ENCODE peak calls at places on chromosome 10, in ten cellular contexts. C, R, J, D, I, A, F, U, H and N are unnamed samples.

GRCh38 chr10:126476256-126476655 is 88.0 kb upstream of the ADAM12 start:
- DNase-seq in R (no peak), C (no peak), F (no peak), H (no peak), U (no peak), J (no peak), A (no peak), I (no peak), D (no peak), N (no peak)

GRCh38 chr10:124267231-124267885 is 151.4 kb downstream of the OAT start:
- DNase-seq in H (no peak), F (no peak), A (no peak), I (no peak), D (no peak), R (peak), U (no peak), C (no peak), J (no peak), N (no peak)

GRCh38 chr10:95248989-95249388 is 41.8 kb downstream of the PDLIM1 start:
- DNase-seq in A (no peak), D (no peak), R (no peak), U (no peak), J (no peak), F (no peak), H (no peak), I (no peak), C (no peak), N (no peak)

GRCh38 chr10:25831138-25831537 is 102.9 kb upstream of the MYO3A start:
- DNase-seq in J (no peak), C (no peak), R (no peak), I (no peak), A (no peak), H (no peak), D (no peak), F (no peak), U (no peak), N (no peak)

GRCh38 chr10:88150338-88150737 is 286.9 kb downstream of the PTEN start:
- DNase-seq in A (no peak), R (peak), F (no peak), I (peak), D (peak), U (no peak), J (no peak), H (no peak), C (no peak), N (no peak)

GRCh38 chr10:59177031-59177861 is 803 bp downstream of the PHYHIPL start:
- DNase-seq in D (peak), U (peak), R (peak), C (peak), I (peak), F (peak), J (no peak), H (peak), A (no peak), N (peak)

GRCh38 chr10:7426349-7426748 is 15.5 kb upstream of the SFMBT2 start:
- DNase-seq in R (no peak), F (no peak), C (no peak), A (no peak), U (no peak), D (no peak), I (no peak), J (no peak), H (no peak), N (no peak)

GRCh38 chr10:27504897-27505457 is 873 bp downstream of the RAB18 start:
- DNase-seq in H (no peak), U (no peak), A (no peak), J (no peak), C (peak), I (peak), R (peak), D (no peak), F (no peak), N (no peak)

GRCh38 chr10:60707841-60708240 is 70.4 kb upstream of the CDK1 start:
- DNase-seq in F (no peak), R (no peak), C (peak), A (no peak), H (no peak), U (no peak), I (no peak), D (no peak), J (no peak), N (no peak)

GRCh38 chr10:119575506-119575905 is 21.3 kb downstream of the TIAL1 start:
- DNase-seq in I (no peak), R (peak), F (no peak), D (no peak), H (no peak), J (no peak), A (no peak), U (no peak), C (peak), N (no peak)

GRCh38 chr10:110176626-110177025 is 30.8 kb upstream of the MXI1 start:
- DNase-seq in U (no peak), H (no peak), I (no peak), C (no peak), A (no peak), J (no peak), R (peak), F (no peak), D (no peak), N (no peak)

GRCh38 chr10:112461029-112461887 is 14.2 kb downstream of the VTI1A start:
- DNase-seq in U (no peak), I (no peak), J (no peak), R (peak), H (no peak), F (no peak), C (no peak), A (no peak), D (peak), N (no peak)

GRCh38 chr10:128324058-128324457 is 197.8 kb upstream of the MKI67 start:
- DNase-seq in J (no peak), U (no peak), H (peak), D (no peak), I (no peak), F (no peak), A (no peak), R (no peak), C (peak), N (no peak)

GRCh38 chr10:83612050-83612449 is 527.3 kb upstream of the GHITM start:
- DNase-seq in A (no peak), F (peak), I (peak), D (no peak), H (no peak), R (peak), U (no peak), J (no peak), C (no peak), N (no peak)

GRCh38 chr10:3704565-3705360 is 80.2 kb downstream of the KLF6 start:
- DNase-seq in F (no peak), C (no peak), U (no peak), A (no peak), J (no peak), D (no peak), R (no peak), H (no peak), I (no peak), N (no peak)

GRCh38 chr10:35822316-35822715 is 180.2 kb upstream of the FZD8 start:
- DNase-seq in R (peak), F (no peak), C (no peak), U (no peak), A (no peak), I (no peak), D (no peak), J (no peak), H (peak), N (no peak)